ENCODE peak calls at places on chromosomes 16 and 17, in six cellular contexts. P, K, J, F, H and Y are unnamed samples. For H3K27me3, the result is how much of the 10 kb centered on the place peaks cover.

GRCh38 chr17:10172241-10172741 is 26.1 kb downstream of the GAS7 start:
- DNase-seq in P (peak), K (no peak), J (peak), F (peak), H (no peak), Y (peak)

GRCh38 chr17:65061621-65062020 is 5.1 kb upstream of the GNA13 start:
- DNase-seq in P (no peak), K (no peak), J (no peak), F (peak), H (no peak), Y (no peak)

GRCh38 chr17:7557147-7557764 is 1.3 kb upstream of the TNFSF13 start:
- DNase-seq in P (no peak), K (peak), J (no peak), F (no peak), H (no peak), Y (no peak)

GRCh38 chr17:28272166-28272565 is 46.8 kb upstream of the TMEM97 start:
- DNase-seq in P (peak), K (no peak), J (no peak), F (no peak), H (no peak), Y (no peak)

GRCh38 chr17:39094607-39095308 is 56.7 kb downstream of the PLXDC1 start:
- DNase-seq in P (no peak), K (no peak), J (no peak), F (no peak), H (no peak), Y (no peak)

GRCh38 chr17:7747586-7747985 is 30.0 kb downstream of the DNAH2 start:
- DNase-seq in P (peak), K (no peak), J (peak), F (peak), H (no peak), Y (peak)

GRCh38 chr17:39132192-39132600 is 19.2 kb downstream of the PLXDC1 start:
- DNase-seq in P (peak), K (no peak), J (no peak), F (peak), H (no peak), Y (peak)

GRCh38 chr17:54172654-54173316 is 350.1 kb downstream of the KIF2B start:
- DNase-seq in P (no peak), K (peak), J (peak), F (peak), H (peak), Y (peak)

GRCh38 chr17:9684955-9685621 is 39.8 kb downstream of the USP43 start:
- DNase-seq in P (no peak), K (no peak), J (no peak), F (no peak), H (no peak), Y (no peak)

GRCh38 chr16:22071352-22071923 is 20.9 kb upstream of the VWA3A start:
- DNase-seq in P (no peak), K (no peak), J (no peak), F (peak), H (no peak), Y (no peak)

GRCh38 chr16:12228079-12228606 is 251.6 kb downstream of the SNX29 start:
- DNase-seq in P (no peak), K (no peak), J (no peak), F (no peak), H (no peak), Y (no peak)

GRCh38 chr16:53999841-54000240 is 286.7 kb downstream of the IRX3 start:
- DNase-seq in P (peak), K (no peak), J (no peak), F (no peak), H (no peak), Y (no peak)

GRCh38 chr17:27630607-27631408 is at the start of gene LGALS9:
- DNase-seq in P (peak), K (no peak), J (no peak), F (no peak), H (no peak), Y (peak)

GRCh38 chr17:37465058-37465616 is 24.6 kb upstream of the DUSP14 start:
- DNase-seq in P (peak), K (no peak), J (no peak), F (no peak), H (no peak), Y (peak)

GRCh38 chr16:9836118-9836736 is 346.0 kb downstream of the GRIN2A start:
- DNase-seq in P (no peak), K (no peak), J (no peak), F (no peak), H (no peak), Y (no peak)

GRCh38 chr16:2142942-2143868 is 5.2 kb upstream of the RAB26 start:
- DNase-seq in P (no peak), K (peak), J (peak), F (no peak), H (peak), Y (no peak)

GRCh38 chr17:39614545-39615157 is 6.9 kb upstream of the NEUROD2 start:
- DNase-seq in P (no peak), K (no peak), J (no peak), F (no peak), H (no peak), Y (no peak)

GRCh38 chr17:2708585-2709172 is 2.9 kb downstream of the CLUH start:
- DNase-seq in P (no peak), K (no peak), J (no peak), F (no peak), H (no peak), Y (no peak)

GRCh38 chr16:83955218-83956130 is 2.4 kb downstream of the OSGIN1 start:
- DNase-seq in P (peak), K (no peak), J (no peak), F (no peak), H (no peak), Y (peak)

GRCh38 chr16:81778861-81779539 is at the start of gene PLCG2:
- DNase-seq in P (no peak), K (peak), J (peak), F (peak), H (peak), Y (peak)

DNA sequence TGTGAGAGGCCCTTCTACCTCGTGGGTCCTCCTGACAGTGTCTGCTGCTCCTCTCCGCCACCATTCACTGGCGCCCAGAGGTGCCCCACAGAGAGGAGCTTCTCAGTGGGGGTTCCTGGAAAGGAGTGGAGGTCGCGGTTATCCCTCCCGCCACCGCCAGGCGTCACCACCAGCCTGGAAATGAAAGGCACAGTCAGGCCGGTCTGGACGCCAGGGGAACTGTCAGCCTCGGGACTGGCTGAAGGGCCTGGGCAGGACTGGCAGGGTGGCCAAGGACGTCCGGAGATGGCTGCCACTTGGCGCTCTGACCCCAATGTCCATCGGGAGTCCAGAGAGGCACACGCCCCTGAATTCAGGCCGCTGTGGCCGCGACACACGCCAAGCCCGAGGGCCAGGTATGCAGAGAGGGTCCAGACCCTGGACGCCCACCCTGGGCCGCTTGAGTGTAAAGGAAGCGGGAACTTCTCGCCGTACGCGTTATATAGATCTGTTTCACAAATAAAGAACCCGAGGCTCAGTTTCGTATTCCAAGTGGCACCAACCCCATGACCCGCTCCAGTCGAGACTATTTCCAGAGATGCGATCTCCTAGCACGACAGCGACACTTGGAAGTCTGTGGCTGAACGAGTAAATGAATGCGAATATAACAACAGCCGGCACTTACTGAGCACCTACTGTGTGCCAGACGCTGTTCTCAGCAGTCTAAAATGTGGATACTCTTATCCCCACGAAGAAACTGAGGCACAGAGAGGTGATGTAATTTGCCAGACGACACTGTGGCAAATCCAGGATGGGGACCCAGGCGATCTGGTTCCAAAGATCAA is 7.6 kb upstream of the NXPH3 start:
- DNase-seq in P (peak), K (peak), J (peak), F (peak), H (peak), Y (peak)
- H3K27ac ChIP-seq in P (no peak), K (no peak), J (no peak), F (no peak), H (no peak), Y (no peak)

DNA sequence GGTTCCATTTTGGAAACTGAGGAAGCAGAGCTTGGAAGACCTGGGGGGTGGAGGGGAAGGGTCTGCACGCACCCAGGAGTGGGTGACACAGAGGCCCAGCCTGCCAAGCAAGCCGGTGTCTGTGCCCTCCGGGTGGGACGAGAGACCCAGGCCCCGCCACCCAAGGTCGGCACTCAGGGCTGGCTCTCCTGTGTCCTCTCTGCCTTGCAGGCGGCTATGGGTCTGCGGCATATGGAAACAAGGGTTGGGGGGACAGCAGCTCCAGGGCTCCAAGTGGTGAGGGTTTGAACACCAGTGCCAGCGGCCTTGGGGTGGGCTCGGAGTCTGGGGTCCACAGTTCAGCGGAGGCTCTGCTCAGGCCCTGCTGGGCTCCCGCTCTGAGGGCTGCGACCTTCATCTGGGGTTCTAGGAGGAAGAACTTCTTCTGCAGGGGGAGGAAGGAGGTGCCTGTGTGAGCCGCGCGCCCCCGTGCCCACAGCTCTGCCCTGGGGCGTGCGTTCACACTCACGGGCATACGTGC is 4.6 kb upstream of the CD7 start:
- DNase-seq in P (no peak), K (no peak), J (no peak), F (no peak), H (no peak), Y (no peak)
- H2BK120ac ChIP-seq in P (no peak), K (no peak), J (no peak), F (no peak), H (no peak), Y (no peak)

GRCh38 chr17:40760105-40761016 is 5.2 kb upstream of the KRT25 start:
- DNase-seq in P (no peak), K (no peak), J (no peak), F (no peak), H (no peak), Y (no peak)

GRCh38 chr17:40750391-40750790 is 4.7 kb downstream of the KRT25 start:
- DNase-seq in P (no peak), K (no peak), J (no peak), F (no peak), H (no peak), Y (no peak)

GRCh38 chr17:40753804-40754203 is 1.3 kb downstream of the KRT25 start:
- DNase-seq in P (no peak), K (no peak), J (no peak), F (no peak), H (no peak), Y (no peak)

GRCh38 chr17:40751065-40751464 is 4.1 kb downstream of the KRT25 start:
- DNase-seq in P (no peak), K (no peak), J (no peak), F (no peak), H (no peak), Y (no peak)

GRCh38 chr17:40755231-40755630 is at the start of gene KRT25:
- DNase-seq in P (no peak), K (no peak), J (no peak), F (no peak), H (no peak), Y (no peak)
- H3K27me3 ChIP-seq in P (under half), K (under half), J (under half), F (under half), H (under half), Y (under half)

GRCh38 chr17:78411241-78411855 is 32.9 kb downstream of the PGS1 start:
- DNase-seq in P (no peak), K (no peak), J (no peak), F (no peak), H (no peak), Y (peak)

GRCh38 chr17:78415821-78416301 is 37.4 kb downstream of the PGS1 start:
- DNase-seq in P (peak), K (no peak), J (peak), F (no peak), H (no peak), Y (peak)

GRCh38 chr17:78414178-78415162 is 36.0 kb downstream of the PGS1 start:
- DNase-seq in P (no peak), K (no peak), J (no peak), F (no peak), H (no peak), Y (no peak)

GRCh38 chr17:78409191-78409621 is 30.8 kb downstream of the PGS1 start:
- DNase-seq in P (no peak), K (no peak), J (no peak), F (no peak), H (no peak), Y (no peak)

DNA sequence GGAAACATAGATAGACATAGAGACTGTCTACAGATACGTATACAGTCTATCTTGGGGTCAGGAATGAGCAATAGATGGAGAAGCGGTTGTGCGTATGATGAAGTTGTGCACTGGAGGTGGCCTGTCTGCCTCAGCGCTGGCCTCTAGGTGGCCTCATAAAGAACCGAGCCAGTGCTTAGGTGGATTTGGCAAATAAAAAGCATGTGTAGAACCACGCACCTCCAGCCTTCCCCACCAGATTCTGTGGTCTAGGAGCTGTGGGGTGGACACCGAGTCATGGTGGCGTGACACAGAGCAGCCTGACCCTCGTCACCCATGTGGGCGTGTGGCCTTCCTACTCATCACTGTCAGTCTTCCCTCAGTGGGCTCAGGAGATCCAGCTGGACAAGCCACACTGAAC is 34.0 kb downstream of the PGS1 start:
- DNase-seq in P (peak), K (no peak), J (peak), F (no peak), H (no peak), Y (peak)
- H3K27ac ChIP-seq in P (no peak), K (no peak), J (no peak), F (no peak), H (no peak), Y (no peak)

GRCh38 chr17:76382305-76382802 is 2.1 kb upstream of the SPHK1 start:
- DNase-seq in P (peak), K (peak), J (peak), F (peak), H (peak), Y (no peak)

GRCh38 chr17:76384222-76384986 is at the start of gene SPHK1:
- DNase-seq in P (peak), K (peak), J (peak), F (peak), H (peak), Y (peak)

GRCh38 chr17:76384987-76385891 is 830 bp downstream of the SPHK1 start:
- DNase-seq in P (peak), K (peak), J (peak), F (peak), H (peak), Y (peak)

GRCh38 chr17:76382803-76383644 is 1.4 kb upstream of the SPHK1 start:
- DNase-seq in P (peak), K (peak), J (peak), F (peak), H (peak), Y (peak)

DNA sequence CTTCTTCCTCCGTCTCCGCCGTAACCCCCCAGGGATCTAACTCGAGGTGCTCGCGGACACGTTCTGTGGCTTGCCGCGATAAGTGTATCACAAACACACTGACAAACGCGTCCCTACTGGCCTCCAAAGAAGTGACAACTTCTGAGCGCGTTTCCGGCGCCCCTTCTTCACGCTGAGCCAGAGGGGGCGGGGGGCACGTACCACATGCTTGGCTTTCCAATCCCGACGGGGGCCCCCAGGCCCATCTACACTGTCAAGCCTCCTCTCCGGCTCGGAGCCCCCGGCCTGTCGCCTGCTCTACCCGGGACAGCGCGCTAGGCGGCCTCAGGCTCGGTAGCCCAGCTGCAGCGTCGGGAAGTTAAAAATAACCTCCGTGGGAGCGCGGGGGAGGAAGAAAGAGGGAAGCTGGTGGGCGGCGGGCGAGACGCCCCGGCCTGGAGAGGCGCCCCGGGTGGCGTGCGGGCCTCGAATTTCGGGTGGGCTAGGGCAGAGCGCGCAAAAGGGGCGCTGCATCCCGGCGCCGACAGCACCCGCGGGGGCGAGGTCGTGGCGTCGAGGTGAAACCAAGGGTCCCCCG is 676 bp upstream of the SPHK1 start:
- DNase-seq in P (peak), K (peak), J (peak), F (peak), H (peak), Y (peak)
- H2BK120ac ChIP-seq in P (peak), K (no peak), J (peak), F (no peak), H (no peak), Y (peak)

GRCh38 chr17:61217878-61218437 is 181.7 kb upstream of the TBX2 start:
- DNase-seq in P (no peak), K (no peak), J (no peak), F (peak), H (no peak), Y (peak)

GRCh38 chr17:61212655-61213054 is 187.0 kb upstream of the TBX2 start:
- DNase-seq in P (no peak), K (no peak), J (no peak), F (no peak), H (no peak), Y (no peak)

GRCh38 chr17:61216066-61216465 is 183.6 kb upstream of the TBX2 start:
- DNase-seq in P (no peak), K (no peak), J (no peak), F (no peak), H (no peak), Y (no peak)

GRCh38 chr17:61211233-61211632 is 188.4 kb upstream of the TBX2 start:
- DNase-seq in P (no peak), K (no peak), J (no peak), F (no peak), H (no peak), Y (no peak)

DNA sequence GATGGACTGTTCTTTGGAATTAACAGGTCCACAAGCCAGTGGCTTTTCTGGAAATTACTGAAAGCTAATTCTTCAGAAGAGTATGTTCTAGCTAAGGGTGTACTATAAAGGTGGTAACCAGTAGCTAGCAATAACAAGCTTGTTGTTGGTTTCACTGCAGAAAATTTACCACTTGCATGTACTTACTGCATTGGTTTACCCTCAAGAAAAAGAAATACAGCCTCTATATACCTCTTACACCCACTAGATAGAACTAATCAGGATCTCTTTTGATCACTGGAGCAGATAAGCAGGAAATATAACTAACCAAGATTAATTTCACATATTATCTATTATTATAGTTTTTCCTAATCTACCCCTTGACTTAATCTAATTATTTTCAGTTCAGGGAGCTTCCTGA is 184.9 kb upstream of the TBX2 start:
- DNase-seq in P (no peak), K (no peak), J (no peak), F (no peak), H (no peak), Y (no peak)
- H3K27me3 ChIP-seq in P (under half), K (under half), J (under half), F (under half), H (under half), Y (under half)

GRCh38 chr17:35094902-35095301 is 24.8 kb downstream of the RAD51D start:
- DNase-seq in P (peak), K (no peak), J (no peak), F (peak), H (no peak), Y (peak)
- H3K27ac ChIP-seq in P (no peak), K (no peak), J (no peak), F (no peak), H (no peak), Y (no peak)